ENCODE peak calls at places on chromosome 9, in four cellular contexts. One of them, this sample, is unnamed.

GRCh38 chr9:132908635-132909034 is 29.9 kb downstream of the SPACA9 start:
- DNase-seq in NAMALWA: no peak
- DNase-seq in NCI-H2107: no peak
- DNase-seq in DMS79 treated with DMSO at 0.1 percent for 48 hours: no peak
- DNase-seq in this sample: no peak

GRCh38 chr9:27487128-27487527 is 37.0 kb upstream of the IFNK start:
- DNase-seq in NAMALWA: no peak
- DNase-seq in NCI-H2107: no peak
- DNase-seq in DMS79 treated with DMSO at 0.1 percent for 48 hours: no peak
- DNase-seq in this sample: no peak

GRCh38 chr9:85368781-85369180 is 373.0 kb downstream of the AGTPBP1 start:
- DNase-seq in NAMALWA: no peak
- DNase-seq in NCI-H2107: no peak
- DNase-seq in DMS79 treated with DMSO at 0.1 percent for 48 hours: no peak
- DNase-seq in this sample: no peak

GRCh38 chr9:76618762-76619161 is 145.5 kb upstream of the PCA3 start:
- DNase-seq in NAMALWA: no peak
- DNase-seq in NCI-H2107: no peak
- DNase-seq in DMS79 treated with DMSO at 0.1 percent for 48 hours: no peak
- DNase-seq in this sample: no peak

GRCh38 chr9:98639133-98639532 is 69.6 kb downstream of the GABBR2 start:
- DNase-seq in NAMALWA: no peak
- DNase-seq in NCI-H2107: no peak
- DNase-seq in DMS79 treated with DMSO at 0.1 percent for 48 hours: no peak
- DNase-seq in this sample: no peak

GRCh38 chr9:131276891-131277672 is 772 bp upstream of the FAM78A start:
- DNase-seq in NAMALWA: peak; percentile 48
- DNase-seq in NCI-H2107: no peak
- DNase-seq in DMS79 treated with DMSO at 0.1 percent for 48 hours: no peak
- DNase-seq in this sample: peak; percentile 44

GRCh38 chr9:111648066-111648465 is 13.3 kb upstream of the GNG10 start:
- DNase-seq in NAMALWA: no peak
- DNase-seq in NCI-H2107: no peak
- DNase-seq in DMS79 treated with DMSO at 0.1 percent for 48 hours: no peak
- DNase-seq in this sample: no peak

GRCh38 chr9:131546336-131547084 is 1.2 kb downstream of the PRRT1B start:
- DNase-seq in NAMALWA: no peak
- DNase-seq in NCI-H2107: no peak
- DNase-seq in DMS79 treated with DMSO at 0.1 percent for 48 hours: peak; percentile 52
- DNase-seq in this sample: no peak

GRCh38 chr9:70080481-70081119 is 37.0 kb downstream of the MAMDC2 start:
- DNase-seq in NAMALWA: no peak
- DNase-seq in NCI-H2107: no peak
- DNase-seq in DMS79 treated with DMSO at 0.1 percent for 48 hours: peak; percentile 18
- DNase-seq in this sample: no peak

GRCh38 chr9:121771418-121771817 is 120.0 kb downstream of the DAB2IP start:
- DNase-seq in NAMALWA: no peak
- DNase-seq in NCI-H2107: no peak
- DNase-seq in DMS79 treated with DMSO at 0.1 percent for 48 hours: no peak
- DNase-seq in this sample: no peak

GRCh38 chr9:130319944-130320696 is 54.6 kb downstream of the HMCN2 start:
- DNase-seq in NAMALWA: no peak
- DNase-seq in NCI-H2107: no peak
- DNase-seq in DMS79 treated with DMSO at 0.1 percent for 48 hours: no peak
- DNase-seq in this sample: no peak

GRCh38 chr9:30574355-30575151 is 1809.9 kb upstream of the ACO1 start:
- DNase-seq in NAMALWA: no peak
- DNase-seq in NCI-H2107: no peak
- DNase-seq in DMS79 treated with DMSO at 0.1 percent for 48 hours: no peak
- DNase-seq in this sample: no peak

GRCh38 chr9:6680797-6681146 is 35.2 kb upstream of the GLDC start:
- DNase-seq in NAMALWA: peak; percentile 87
- DNase-seq in NCI-H2107: no peak
- DNase-seq in DMS79 treated with DMSO at 0.1 percent for 48 hours: no peak
- DNase-seq in this sample: no peak

GRCh38 chr9:77640741-77641580 is 7.2 kb downstream of the GNA14 start:
- DNase-seq in NAMALWA: no peak
- DNase-seq in NCI-H2107: no peak
- DNase-seq in DMS79 treated with DMSO at 0.1 percent for 48 hours: no peak
- DNase-seq in this sample: no peak

GRCh38 chr9:64773491-64773931 is 511.5 kb downstream of the FOXD4L5 start:
- DNase-seq in NAMALWA: peak; percentile 2
- DNase-seq in NCI-H2107: no peak
- DNase-seq in DMS79 treated with DMSO at 0.1 percent for 48 hours: no peak
- DNase-seq in this sample: peak; percentile 24

GRCh38 chr9:22455181-22455580 is 8.6 kb downstream of the DMRTA1 start:
- DNase-seq in NAMALWA: no peak
- DNase-seq in NCI-H2107: no peak
- DNase-seq in DMS79 treated with DMSO at 0.1 percent for 48 hours: no peak
- DNase-seq in this sample: no peak

GRCh38 chr9:35728041-35728971 is 3.7 kb downstream of the TLN1 start:
- DNase-seq in NAMALWA: peak; percentile 10
- DNase-seq in NCI-H2107: no peak
- DNase-seq in DMS79 treated with DMSO at 0.1 percent for 48 hours: no peak
- DNase-seq in this sample: peak; percentile 60

GRCh38 chr9:85062385-85062784 is 392.9 kb downstream of the NTRK2 start:
- DNase-seq in NAMALWA: no peak
- DNase-seq in NCI-H2107: no peak
- DNase-seq in DMS79 treated with DMSO at 0.1 percent for 48 hours: no peak
- DNase-seq in this sample: no peak

GRCh38 chr9:130940693-130941576 is 1.9 kb upstream of the FIBCD1 start:
- DNase-seq in NAMALWA: peak; percentile 63
- DNase-seq in NCI-H2107: peak; percentile 52
- DNase-seq in DMS79 treated with DMSO at 0.1 percent for 48 hours: peak; percentile 88
- DNase-seq in this sample: peak; percentile 53

GRCh38 chr9:111036068-111036789 is 2.0 kb downstream of the LPAR1 start:
- DNase-seq in NAMALWA: no peak
- DNase-seq in NCI-H2107: no peak
- DNase-seq in DMS79 treated with DMSO at 0.1 percent for 48 hours: peak; percentile 56
- DNase-seq in this sample: no peak

GRCh38 chr9:343773-344172 is 129.1 kb downstream of the DOCK8 start:
- DNase-seq in NAMALWA: no peak
- DNase-seq in NCI-H2107: no peak
- DNase-seq in DMS79 treated with DMSO at 0.1 percent for 48 hours: no peak
- DNase-seq in this sample: no peak

GRCh38 chr9:89533396-89534187 is 35.7 kb upstream of the SEMA4D start:
- DNase-seq in NAMALWA: no peak
- DNase-seq in NCI-H2107: no peak
- DNase-seq in DMS79 treated with DMSO at 0.1 percent for 48 hours: no peak
- DNase-seq in this sample: no peak

GRCh38 chr9:128243486-128244415 is 32.1 kb downstream of the GOLGA2 start:
- DNase-seq in NAMALWA: no peak
- DNase-seq in NCI-H2107: no peak
- DNase-seq in DMS79 treated with DMSO at 0.1 percent for 48 hours: no peak
- DNase-seq in this sample: no peak

GRCh38 chr9:5425006-5425628 is 12.6 kb downstream of the PLGRKT start:
- DNase-seq in NAMALWA: peak; percentile 64
- DNase-seq in NCI-H2107: no peak
- DNase-seq in DMS79 treated with DMSO at 0.1 percent for 48 hours: no peak
- DNase-seq in this sample: no peak

GRCh38 chr9:128886211-128886826 is 4.4 kb downstream of the LRRC8A start:
- DNase-seq in NAMALWA: no peak
- DNase-seq in NCI-H2107: no peak
- DNase-seq in DMS79 treated with DMSO at 0.1 percent for 48 hours: no peak
- DNase-seq in this sample: no peak

GRCh38 chr9:89949116-89949515 is 344.3 kb downstream of the GADD45G start:
- DNase-seq in NAMALWA: no peak
- DNase-seq in NCI-H2107: no peak
- DNase-seq in DMS79 treated with DMSO at 0.1 percent for 48 hours: no peak
- DNase-seq in this sample: no peak

GRCh38 chr9:95833549-95834178 is 41.8 kb upstream of the ERCC6L2 start:
- DNase-seq in NAMALWA: no peak
- DNase-seq in NCI-H2107: no peak
- DNase-seq in DMS79 treated with DMSO at 0.1 percent for 48 hours: no peak
- DNase-seq in this sample: no peak

GRCh38 chr9:124199474-124199873 is 58.3 kb upstream of the NEK6 start:
- DNase-seq in NAMALWA: no peak
- DNase-seq in NCI-H2107: no peak
- DNase-seq in DMS79 treated with DMSO at 0.1 percent for 48 hours: no peak
- DNase-seq in this sample: no peak